ENCODE peak calls at places on chromosomes 11 and 22, in ten cellular contexts. G is ELF-1; P is activated CD4-positive, alpha-beta T cell treated with anti-CD3 and anti-CD28 coated beads, Interleukin-2, amount 50 U/mL, for 1 hour; W is right lobe of liver; O is fibroblast of mammary gland; K is stimulated activated CD4-positive, alpha-beta T cell treated with anti-CD3 and anti-CD28 coated beads, Interleukin-2, amount 100 ng/mL, for 48 hours; A is progenitor cell of endocrine pancreas; U is NCI-H1417; T is NCI-H1105 treated with DMSO at 0.1 percent for 48 hours; H is NCI-H460. F is an unnamed sample.

GRCh38 chr11:1515082-1516060 is 28.8 kb upstream of the MOB2 start:
- DNase-seq in G (peak), P (peak), W (peak), O (peak), K (peak), A (peak), U (peak), T (peak), H (peak), F (peak)

GRCh38 chr11:2912498-2912897 is 16.7 kb downstream of the PHLDA2 start:
- DNase-seq in G (peak), P (no peak), W (peak), O (peak), K (no peak), A (no peak), U (no peak), T (no peak), H (no peak), F (peak)

GRCh38 chr11:82980292-82980691 is 78.8 kb downstream of the DDIAS start:
- DNase-seq in G (no peak), P (no peak), W (no peak), O (peak), K (no peak), A (no peak), U (no peak), T (no peak), H (peak), F (peak)

GRCh38 chr11:120020981-120021380 is 116.9 kb downstream of the TRIM29 start:
- DNase-seq in G (peak), P (no peak), W (no peak), O (no peak), K (no peak), A (no peak), U (no peak), T (no peak), H (no peak), F (no peak)

GRCh38 chr11:10490032-10490397 is 35.0 kb downstream of the AMPD3 start:
- DNase-seq in G (no peak), P (no peak), W (no peak), O (no peak), K (no peak), A (no peak), U (no peak), T (no peak), H (no peak), F (no peak)

GRCh38 chr22:45807156-45807915 is 135.7 kb downstream of the ATXN10 start:
- DNase-seq in G (no peak), P (no peak), W (no peak), O (no peak), K (no peak), A (no peak), U (no peak), T (no peak), H (no peak), F (peak)

GRCh38 chr22:37913233-37913721 is 7.2 kb downstream of the MICALL1 start:
- DNase-seq in G (no peak), P (no peak), W (no peak), O (no peak), K (no peak), A (no peak), U (no peak), T (no peak), H (no peak), F (no peak)

GRCh38 chr11:12693075-12693473 is 18.9 kb downstream of the TEAD1 start:
- DNase-seq in G (no peak), P (no peak), W (no peak), O (peak), K (no peak), A (no peak), U (peak), T (peak), H (no peak), F (no peak)

GRCh38 chr11:93710239-93710638 is 31.1 kb downstream of the TAF1D start:
- DNase-seq in G (no peak), P (no peak), W (no peak), O (no peak), K (no peak), A (no peak), U (no peak), T (no peak), H (no peak), F (no peak)

GRCh38 chr22:38074181-38075104 is 9.5 kb downstream of the SLC16A8 start:
- DNase-seq in G (peak), P (no peak), W (no peak), O (no peak), K (no peak), A (no peak), U (no peak), T (no peak), H (no peak), F (peak)

F was measured in fibroblast of the aortic adventitia.